ENCODE peak calls at places on chromosomes 11 and 22, in eight cellular contexts. Y is HFFc6, K is left lung, R is astrocyte, L is ovary, F is adrenal gland, I is HL-60, O is cardiac fibroblast. S is an unnamed sample.

GRCh38 chr11:57805780-57806179 is 44.2 kb downstream of the CTNND1 start:
- DNase-seq in Y (no peak), K (no peak), R (no peak), L (no peak), F (no peak), I (no peak), O (no peak), S (no peak)

GRCh38 chr11:96863520-96863919 is 473.7 kb downstream of the JRKL start:
- DNase-seq in Y (no peak), K (no peak), R (no peak), L (no peak), F (peak), I (no peak), O (no peak), S (no peak)

GRCh38 chr11:63502252-63502820 is 3.5 kb upstream of the LGALS12 start:
- DNase-seq in Y (no peak), K (no peak), R (no peak), L (no peak), F (no peak), I (peak), O (no peak), S (no peak)

GRCh38 chr22:24402460-24403192 is 24.8 kb upstream of the ADORA2A start:
- DNase-seq in Y (peak), K (peak), R (peak), L (peak), F (peak), I (peak), O (peak), S (no peak)

GRCh38 chr11:129225190-129225589 is 33.1 kb upstream of the ARHGAP32 start:
- DNase-seq in Y (peak), K (no peak), R (peak), L (no peak), F (no peak), I (no peak), O (peak), S (no peak)

GRCh38 chr22:30234786-30235470 is 11.6 kb downstream of the LIF start:
- DNase-seq in Y (peak), K (peak), R (peak), L (no peak), F (peak), I (no peak), O (no peak), S (no peak)

GRCh38 chr11:2212411-2213251 is 41.0 kb upstream of the TH start:
- DNase-seq in Y (no peak), K (no peak), R (no peak), L (no peak), F (no peak), I (no peak), O (no peak), S (no peak)

GRCh38 chr22:35192121-35192918 is 65.0 kb upstream of the HMGXB4 start:
- DNase-seq in Y (no peak), K (no peak), R (no peak), L (no peak), F (no peak), I (no peak), O (peak), S (no peak)

GRCh38 chr11:110297726-110298297 is 1.4 kb upstream of the RDX start:
- DNase-seq in Y (no peak), K (no peak), R (no peak), L (no peak), F (no peak), I (no peak), O (no peak), S (no peak)

GRCh38 chr11:45400594-45400993 is 114.5 kb upstream of the SYT13 start:
- DNase-seq in Y (peak), K (no peak), R (peak), L (no peak), F (no peak), I (no peak), O (peak), S (no peak)

GRCh38 chr11:68215087-68215445 is 2.0 kb upstream of the KMT5B start:
- DNase-seq in Y (no peak), K (no peak), R (no peak), L (peak), F (peak), I (peak), O (no peak), S (no peak)

GRCh38 chr11:116960916-116961315 is 123.5 kb upstream of the APOA1 start:
- DNase-seq in Y (peak), K (no peak), R (peak), L (no peak), F (no peak), I (no peak), O (peak), S (no peak)

GRCh38 chr22:36048911-36049677 is 20.5 kb upstream of the RBFOX2 start:
- DNase-seq in Y (no peak), K (no peak), R (peak), L (no peak), F (no peak), I (no peak), O (peak), S (no peak)

GRCh38 chr11:55707029-55707428 is 45.0 kb downstream of the OR4C6 start:
- DNase-seq in Y (peak), K (no peak), R (no peak), L (no peak), F (no peak), I (no peak), O (peak), S (no peak)

GRCh38 chr11:83641511-83641910 is 355.3 kb upstream of the CCDC90B start:
- DNase-seq in Y (peak), K (peak), R (no peak), L (no peak), F (no peak), I (no peak), O (peak), S (no peak)

GRCh38 chr11:15774021-15774862 is 582.1 kb downstream of the SOX6 start:
- DNase-seq in Y (no peak), K (no peak), R (no peak), L (no peak), F (no peak), I (no peak), O (no peak), S (no peak)

GRCh38 chr11:69664901-69665300 is 10.3 kb downstream of the LTO1 start:
- DNase-seq in Y (no peak), K (no peak), R (no peak), L (no peak), F (no peak), I (no peak), O (no peak), S (no peak)

GRCh38 chr11:107757661-107758060 is 45.8 kb upstream of the SLN start:
- DNase-seq in Y (no peak), K (no peak), R (no peak), L (no peak), F (no peak), I (no peak), O (no peak), S (no peak)
- TF ChIP-seq CTCF in Y (peak), K (no peak), R (no peak), L (no peak), F (no peak), I (no peak), O (no peak), S (no peak)

GRCh38 chr11:65572356-65573043 is at the start of gene FAM89B:
- DNase-seq in Y (peak), K (peak), R (peak), L (peak), F (peak), I (peak), O (peak), S (peak)

GRCh38 chr11:65571420-65571819 is 918 bp upstream of the FAM89B start:
- DNase-seq in Y (no peak), K (no peak), R (no peak), L (no peak), F (no peak), I (no peak), O (no peak), S (no peak)

GRCh38 chr11:65571940-65572339 is 398 bp upstream of the FAM89B start:
- DNase-seq in Y (peak), K (no peak), R (no peak), L (no peak), F (peak), I (peak), O (peak), S (no peak)

GRCh38 chr11:65569164-65569972 is 909 bp upstream of the ZNRD2 start:
- DNase-seq in Y (no peak), K (peak), R (no peak), L (no peak), F (no peak), I (no peak), O (no peak), S (no peak)

GRCh38 chr11:65569973-65570918 is at the start of gene ZNRD2:
- DNase-seq in Y (peak), K (peak), R (peak), L (peak), F (peak), I (peak), O (peak), S (peak)
- TF ChIP-seq CTCF in Y (peak), K (peak), R (peak), L (peak), F (peak), I (peak), O (peak), S (peak)

DNA sequence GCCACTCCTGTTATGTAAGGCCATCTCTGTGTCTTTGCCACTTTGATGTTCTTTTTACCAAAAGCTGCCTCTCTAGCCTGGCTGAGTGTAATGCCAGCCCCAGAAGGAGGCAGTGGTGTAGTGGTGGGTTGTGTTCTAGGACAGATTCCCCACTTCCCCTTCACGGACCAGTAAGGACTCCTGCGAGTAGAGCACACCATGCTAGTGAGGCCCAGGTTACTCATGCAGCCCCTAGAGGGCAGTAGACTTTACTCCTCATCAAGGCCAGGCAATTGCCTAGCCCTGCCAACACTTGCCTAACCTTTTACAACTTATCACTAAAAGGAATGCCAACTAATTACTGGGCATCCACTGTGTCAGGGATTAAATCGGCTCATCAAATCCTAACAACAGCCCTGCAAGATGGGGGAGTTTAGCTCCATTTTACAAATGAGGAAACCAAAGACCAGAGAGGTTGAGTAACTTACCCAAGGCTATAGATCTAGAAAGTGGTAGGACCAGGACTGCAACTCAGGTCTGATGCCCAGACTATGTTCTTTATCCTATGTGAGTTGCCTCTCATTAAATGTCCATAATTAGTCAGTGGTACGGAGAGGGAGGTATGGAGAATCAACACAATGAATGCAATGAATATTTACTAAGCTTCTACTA is 75.3 kb downstream of the APIP start:
- DNase-seq in Y (no peak), K (peak), R (no peak), L (no peak), F (peak), I (peak), O (peak), S (no peak)
- TF ChIP-seq CTCF in Y (peak), K (peak), R (peak), L (no peak), F (peak), I (peak), O (peak), S (peak)

DNA sequence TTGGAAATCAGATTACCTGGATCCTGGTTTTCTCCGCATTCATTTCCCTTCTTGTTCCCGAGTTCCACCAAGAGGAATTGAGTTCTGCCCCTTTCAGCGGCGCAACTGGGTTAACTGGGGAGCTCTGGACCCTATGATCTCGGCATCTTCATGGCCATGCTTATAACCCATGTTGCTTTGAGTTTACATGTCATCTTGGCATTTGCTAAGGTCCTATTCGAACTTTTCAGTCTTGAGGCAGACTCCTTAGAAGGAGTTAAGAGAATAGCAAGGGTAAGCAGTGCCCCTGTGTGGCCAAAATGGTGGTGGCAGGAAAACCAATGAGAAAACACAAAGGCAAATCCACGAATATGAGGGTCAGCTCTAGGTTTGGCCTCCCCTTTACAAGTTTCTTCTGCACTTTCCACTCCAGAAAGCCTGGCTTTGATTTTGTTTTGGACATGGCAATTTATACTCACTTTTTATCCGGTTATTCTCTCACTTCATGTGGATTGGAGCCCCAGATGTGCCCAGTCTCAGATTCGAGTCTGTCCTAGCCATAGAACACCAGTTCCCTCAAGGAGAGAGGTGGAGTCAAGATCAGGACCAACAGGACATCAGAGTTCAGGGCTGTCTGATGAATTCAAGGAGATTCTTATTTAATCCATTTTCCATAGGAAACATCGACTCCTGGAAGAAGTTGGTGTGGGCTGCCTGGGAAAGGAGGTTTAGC is 55.3 kb upstream of the FBXO3 start:
- DNase-seq in Y (peak), K (peak), R (peak), L (peak), F (peak), I (peak), O (peak), S (no peak)
- TF ChIP-seq CTCF in Y (peak), K (peak), R (peak), L (peak), F (peak), I (peak), O (peak), S (peak)

GRCh38 chr11:118341749-118342489 is 586 bp downstream of the CD3D start:
- DNase-seq in Y (no peak), K (no peak), R (no peak), L (no peak), F (no peak), I (no peak), O (no peak), S (no peak)
- TF ChIP-seq CTCF in Y (no peak), K (no peak), R (no peak), L (no peak), F (no peak), I (no peak), O (no peak), S (no peak)

DNA sequence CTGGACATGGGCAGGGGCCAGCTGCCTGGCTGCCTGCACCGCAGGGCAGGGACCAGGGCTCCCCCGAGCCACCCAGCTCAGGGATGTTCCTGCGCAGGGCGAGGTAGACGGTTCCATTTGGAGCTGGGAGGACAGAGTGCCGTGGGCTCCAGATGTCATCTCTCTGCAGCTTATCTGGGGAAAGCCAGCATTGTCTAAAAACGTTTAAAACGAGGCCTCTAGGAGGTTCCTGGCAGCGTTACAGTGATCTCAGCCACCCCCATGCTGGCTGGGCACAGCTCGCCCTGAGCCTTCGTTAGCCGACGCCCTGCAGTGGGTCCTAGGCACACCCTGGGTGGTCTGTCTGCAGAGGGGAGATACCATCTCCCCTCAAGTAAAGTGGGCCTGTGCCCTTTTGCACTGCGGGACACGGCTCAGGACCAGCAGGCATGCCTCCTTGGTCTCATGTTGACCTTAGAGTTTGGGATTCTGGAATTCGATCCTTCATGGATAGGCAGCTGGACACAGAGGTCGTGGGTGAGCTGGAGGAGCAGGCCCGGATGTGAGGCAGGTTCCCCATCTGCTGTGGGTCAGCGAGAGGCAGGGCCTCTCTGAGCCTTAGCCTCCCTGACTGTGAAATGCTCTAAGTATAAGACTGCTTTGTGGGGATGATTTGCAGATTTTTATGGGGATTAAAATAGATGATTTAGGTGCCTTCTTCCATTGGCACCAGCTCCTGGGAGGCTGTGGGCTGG is 14.1 kb downstream of the SYNGR1 start:
- DNase-seq in Y (no peak), K (no peak), R (no peak), L (no peak), F (no peak), I (no peak), O (no peak), S (no peak)
- TF ChIP-seq CTCF in Y (no peak), K (no peak), R (no peak), L (no peak), F (no peak), I (no peak), O (no peak), S (no peak)

GRCh38 chr11:65382804-65383368 is 440 bp upstream of the SLC25A45 start:
- DNase-seq in Y (no peak), K (no peak), R (no peak), L (peak), F (peak), I (no peak), O (no peak), S (no peak)
- TF ChIP-seq CTCF in Y (no peak), K (no peak), R (no peak), L (no peak), F (no peak), I (no peak), O (no peak), S (no peak)

GRCh38 chr11:86103808-86104207 is 34.9 kb upstream of the PICALM start:
- DNase-seq in Y (no peak), K (no peak), R (peak), L (no peak), F (no peak), I (no peak), O (no peak), S (no peak)

GRCh38 chr11:86101493-86101892 is 32.6 kb upstream of the PICALM start:
- DNase-seq in Y (peak), K (no peak), R (peak), L (no peak), F (no peak), I (no peak), O (peak), S (no peak)

GRCh38 chr11:86099727-86100320 is 30.9 kb upstream of the PICALM start:
- DNase-seq in Y (no peak), K (no peak), R (peak), L (no peak), F (no peak), I (no peak), O (peak), S (no peak)

GRCh38 chr11:86097965-86098364 is 29.1 kb upstream of the PICALM start:
- DNase-seq in Y (no peak), K (no peak), R (no peak), L (no peak), F (no peak), I (peak), O (no peak), S (no peak)

GRCh38 chr11:86101941-86102407 is 33.1 kb upstream of the PICALM start:
- DNase-seq in Y (peak), K (no peak), R (peak), L (no peak), F (no peak), I (no peak), O (peak), S (no peak)
- TF ChIP-seq CTCF in Y (no peak), K (no peak), R (no peak), L (no peak), F (no peak), I (no peak), O (no peak), S (no peak)

GRCh38 chr11:134245434-134245833 is 7.7 kb downstream of the THYN1 start:
- DNase-seq in Y (no peak), K (no peak), R (no peak), L (no peak), F (no peak), I (no peak), O (no peak), S (no peak)

GRCh38 chr11:134243913-134244312 is 9.2 kb downstream of the THYN1 start:
- DNase-seq in Y (no peak), K (no peak), R (no peak), L (no peak), F (no peak), I (no peak), O (no peak), S (no peak)

GRCh38 chr11:134246678-134247077 is 6.5 kb downstream of the THYN1 start:
- DNase-seq in Y (no peak), K (no peak), R (no peak), L (no peak), F (no peak), I (no peak), O (no peak), S (no peak)

GRCh38 chr11:134246100-134246499 is 7.1 kb downstream of the THYN1 start:
- DNase-seq in Y (no peak), K (no peak), R (no peak), L (no peak), F (no peak), I (no peak), O (no peak), S (no peak)

DNA sequence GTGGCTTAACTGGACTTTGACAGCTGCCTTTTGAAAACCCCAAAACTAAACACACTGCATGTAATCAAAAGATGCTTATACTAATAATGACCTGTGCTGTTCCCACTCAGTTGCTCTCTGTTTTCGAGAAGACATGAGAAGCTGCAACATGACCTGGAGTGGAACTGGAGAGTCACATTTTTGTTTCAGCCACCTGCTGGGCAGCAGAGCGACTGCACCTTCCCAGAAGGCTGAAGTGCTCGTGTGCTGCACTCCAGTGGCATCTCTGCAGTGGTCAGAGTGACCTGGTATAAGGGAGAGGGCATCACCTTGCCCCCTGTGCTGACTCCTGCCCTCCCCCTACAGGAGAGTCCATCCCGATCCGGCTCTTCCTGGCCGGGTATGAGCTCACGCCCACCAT is 8.6 kb downstream of the THYN1 start:
- DNase-seq in Y (peak), K (no peak), R (no peak), L (no peak), F (no peak), I (no peak), O (peak), S (no peak)
- TF ChIP-seq CTCF in Y (peak), K (no peak), R (peak), L (no peak), F (peak), I (peak), O (peak), S (no peak)

GRCh38 chr11:94028436-94028835 is 7.3 kb downstream of the HEPHL1 start:
- DNase-seq in Y (peak), K (no peak), R (peak), L (no peak), F (no peak), I (no peak), O (peak), S (no peak)
- TF ChIP-seq CTCF in Y (no peak), K (no peak), R (no peak), L (no peak), F (no peak), I (no peak), O (no peak), S (no peak)

S was measured in esophagus squamous epithelium.